ENCODE peak calls at places on chromosomes 1 and 21, in seven cellular contexts. S is NCI-H524 treated with DMSO at 0.1 percent for 48 hours; Y is myocyte; G is cardiac septum; L is stimulated activated CD8-positive, alpha-beta memory T cell treated with anti-CD3 and anti-CD28 coated beads, Interleukin-2, amount 100 ng/mL, for 1 hour; N is IMR-90; P is HTR-8/SVneo. B is an unnamed sample.

GRCh38 chr1:90371106-90371813 is 345.8 kb downstream of the BARHL2 start:
- DNase-seq in S (no peak), Y (peak; percentile 70), G (no peak), L (no peak), N (peak; percentile 1), P (no peak), B (no peak)

GRCh38 chr1:151512801-151513625 is 1.8 kb downstream of the CGN start:
- DNase-seq in S (no peak), Y (no peak), G (no peak), L (no peak), N (no peak), P (no peak), B (no peak)

GRCh38 chr1:64112281-64112680 is 91.1 kb upstream of the UBE2U start:
- DNase-seq in S (no peak), Y (peak; percentile 58), G (no peak), L (no peak), N (peak; percentile 84), P (no peak), B (peak; percentile 90)

GRCh38 chr1:21869620-21870121 is 57.6 kb downstream of the LDLRAD2 start:
- DNase-seq in S (no peak), Y (peak; percentile 94), G (peak; percentile 88), L (no peak), N (peak; percentile 83), P (peak; percentile 89), B (peak; percentile 95)

GRCh38 chr1:229714964-229715603 is 89.0 kb downstream of the URB2 start:
- DNase-seq in S (no peak), Y (peak; percentile 31), G (no peak), L (no peak), N (peak; percentile 18), P (no peak), B (peak; percentile 35)

GRCh38 chr1:228004331-228004871 is 2.4 kb upstream of the WNT3A start:
- DNase-seq in S (no peak), Y (peak; percentile 17), G (peak; percentile 65), L (no peak), N (no peak), P (peak; percentile 64), B (peak; percentile 43)

GRCh38 chr1:200411406-200412257 is 1.8 kb upstream of the ZNF281 start:
- DNase-seq in S (no peak), Y (no peak), G (no peak), L (no peak), N (no peak), P (no peak), B (no peak)

GRCh38 chr1:12609469-12610003 is 8.5 kb downstream of the DHRS3 start:
- DNase-seq in S (no peak), Y (no peak), G (no peak), L (no peak), N (no peak), P (no peak), B (no peak)

GRCh38 chr1:24925963-24926362 is 4.1 kb downstream of the RUNX3 start:
- DNase-seq in S (no peak), Y (no peak), G (no peak), L (no peak), N (no peak), P (no peak), B (no peak)

GRCh38 chr1:23108918-23109533 is 59.6 kb downstream of the LUZP1 start:
- DNase-seq in S (no peak), Y (no peak), G (no peak), L (no peak), N (no peak), P (no peak), B (no peak)

GRCh38 chr1:1806890-1807289 is 28.6 kb upstream of the NADK start:
- DNase-seq in S (no peak), Y (peak; percentile 66), G (no peak), L (no peak), N (peak; percentile 37), P (no peak), B (peak; percentile 78)

GRCh38 chr1:89042491-89042890 is 19.8 kb upstream of the GBP3 start:
- DNase-seq in S (no peak), Y (no peak), G (no peak), L (no peak), N (no peak), P (no peak), B (no peak)

GRCh38 chr1:94096797-94097549 is 24.0 kb downstream of the ABCA4 start:
- DNase-seq in S (no peak), Y (peak; percentile 59), G (no peak), L (no peak), N (peak; percentile 71), P (no peak), B (peak; percentile 28)

GRCh38 chr21:31526040-31526439 is 133.5 kb upstream of the SOD1 start:
- DNase-seq in S (no peak), Y (no peak), G (no peak), L (no peak), N (no peak), P (peak; percentile 45), B (no peak)

GRCh38 chr1:234520908-234521801 is 42.2 kb upstream of the TARBP1 start:
- DNase-seq in S (no peak), Y (peak; percentile 52), G (no peak), L (no peak), N (no peak), P (no peak), B (no peak)

GRCh38 chr1:24901791-24902470 is 28.1 kb downstream of the RUNX3 start:
- DNase-seq in S (no peak), Y (no peak), G (peak; percentile 44), L (no peak), N (no peak), P (no peak), B (no peak)

GRCh38 chr1:4062560-4062959 is 162.5 kb upstream of the C1orf174 start:
- DNase-seq in S (no peak), Y (no peak), G (no peak), L (no peak), N (no peak), P (no peak), B (no peak)

GRCh38 chr1:235720544-235720943 is 71.0 kb upstream of the GNG4 start:
- DNase-seq in S (no peak), Y (no peak), G (no peak), L (no peak), N (peak; percentile 67), P (no peak), B (peak; percentile 51)

GRCh38 chr1:175892686-175893085 is 149.3 kb upstream of the TNR start:
- DNase-seq in S (no peak), Y (no peak), G (no peak), L (no peak), N (no peak), P (no peak), B (no peak)

GRCh38 chr1:45002650-45003645 is 8.2 kb downstream of the HECTD3 start:
- DNase-seq in S (no peak), Y (no peak), G (peak; percentile 68), L (no peak), N (no peak), P (no peak), B (no peak)

GRCh38 chr1:101227837-101228236 is 9.0 kb upstream of the S1PR1 start:
- DNase-seq in S (no peak), Y (no peak), G (no peak), L (no peak), N (no peak), P (no peak), B (no peak)

GRCh38 chr1:75768021-75768420 is 18.0 kb upstream of the RABGGTB start:
- DNase-seq in S (no peak), Y (no peak), G (no peak), L (no peak), N (no peak), P (no peak), B (no peak)

GRCh38 chr1:224851210-224851849 is 78.1 kb upstream of the DNAH14 start:
- DNase-seq in S (peak; percentile 5), Y (peak; percentile 78), G (peak; percentile 80), L (peak; percentile 8), N (peak; percentile 37), P (peak; percentile 65), B (peak; percentile 82)

GRCh38 chr1:203478231-203478630 is 2.6 kb downstream of the PRELP start:
- DNase-seq in S (no peak), Y (peak; percentile 45), G (no peak), L (no peak), N (no peak), P (no peak), B (no peak)

GRCh38 chr1:223214272-223214807 is 71.3 kb upstream of the TLR5 start:
- DNase-seq in S (peak; percentile 87), Y (no peak), G (peak; percentile 24), L (no peak), N (no peak), P (no peak), B (no peak)

B was measured in GM23248.